ENCODE peak calls at places on chromosomes 5 and 9, in five cellular contexts. M is activated CD4-positive, alpha-beta T cell treated with anti-CD3 and anti-CD28 coated beads, Interleukin-2, amount 50 U/mL, for 24 hours; Y is dorsolateral prefrontal cortex; O is nephron progenitor cell; R is tibial nerve. Z is an unnamed sample.

GRCh38 chr9:86324308-86324707 is 29.9 kb downstream of the TUT7 start:
- DNase-seq in M (no peak), Y (no peak), O (no peak), R (no peak), Z (no peak)

GRCh38 chr5:131609774-131610173 is 25.3 kb downstream of the RAPGEF6 start:
- DNase-seq in M (no peak), Y (no peak), O (no peak), R (no peak), Z (no peak)

GRCh38 chr5:1037123-1037670 is 28.6 kb downstream of the NKD2 start:
- DNase-seq in M (no peak), Y (peak; percentile 20), O (peak; percentile 3), R (no peak), Z (no peak)

GRCh38 chr5:122909470-122910100 is 64.2 kb downstream of the SNX24 start:
- DNase-seq in M (no peak), Y (no peak), O (no peak), R (no peak), Z (no peak)

GRCh38 chr9:13139641-13140171 is 139.8 kb downstream of the MPDZ start:
- DNase-seq in M (no peak), Y (peak; percentile 38), O (no peak), R (no peak), Z (no peak)

GRCh38 chr5:59097116-59097515 is 514.2 kb downstream of the RAB3C start:
- DNase-seq in M (no peak), Y (no peak), O (no peak), R (no peak), Z (no peak)

GRCh38 chr5:89988998-89989690 is 420.4 kb downstream of the CETN3 start:
- DNase-seq in M (no peak), Y (no peak), O (no peak), R (no peak), Z (no peak)

GRCh38 chr5:77003246-77003645 is 27.0 kb upstream of the AGGF1 start:
- DNase-seq in M (no peak), Y (no peak), O (no peak), R (no peak), Z (no peak)

GRCh38 chr5:150180241-150181027 is 9.4 kb upstream of the SLC6A7 start:
- DNase-seq in M (no peak), Y (peak; percentile 77), O (no peak), R (peak; percentile 75), Z (peak; percentile 63)

GRCh38 chr5:2586016-2586715 is 165.3 kb downstream of the IRX2 start:
- DNase-seq in M (no peak), Y (no peak), O (no peak), R (no peak), Z (no peak)

GRCh38 chr9:89497181-89497963 is 541 bp downstream of the SEMA4D start:
- DNase-seq in M (no peak), Y (no peak), O (peak; percentile 52), R (no peak), Z (no peak)

GRCh38 chr5:41851116-41851515 is 19.1 kb downstream of the OXCT1 start:
- DNase-seq in M (no peak), Y (no peak), O (no peak), R (no peak), Z (no peak)

GRCh38 chr9:128946945-128947422 is 419 bp downstream of the DOLK start:
- DNase-seq in M (peak; percentile 2), Y (peak; percentile 41), O (no peak), R (peak; percentile 13), Z (peak; percentile 30)

GRCh38 chr9:4762108-4762888 is 21.3 kb upstream of the AK3 start:
- DNase-seq in M (peak; percentile 78), Y (peak; percentile 70), O (peak; percentile 72), R (peak; percentile 90), Z (peak; percentile 76)

GRCh38 chr5:76175821-76176403 is 92.7 kb downstream of the SV2C start:
- DNase-seq in M (no peak), Y (no peak), O (peak; percentile 8), R (no peak), Z (no peak)

GRCh38 chr5:143130891-143131290 is 272.6 kb downstream of the NR3C1 start:
- DNase-seq in M (no peak), Y (no peak), O (no peak), R (no peak), Z (no peak)

GRCh38 chr9:81113408-81114124 is 575.8 kb downstream of the TLE1 start:
- DNase-seq in M (no peak), Y (no peak), O (no peak), R (no peak), Z (no peak)

GRCh38 chr9:33329117-33329563 is 38.8 kb downstream of the NFX1 start:
- DNase-seq in M (no peak), Y (no peak), O (no peak), R (peak; percentile 20), Z (peak; percentile 89)

Z was measured in breast epithelium.